ENCODE peak calls at places on chromosome 20, in six cellular contexts. G is BE2C, J is cardiac muscle cell, Y is heart left ventricle, E is gastrocnemius medialis, T is H1. Z is an unnamed sample.

GRCh38 chr20:10467985-10468845 is 33.1 kb downstream of the SLX4IP start:
- DNase-seq in G (no peak), J (no peak), Y (no peak), E (no peak), T (no peak), Z (no peak)

GRCh38 chr20:15867017-15867416 is 706.2 kb downstream of the KIF16B start:
- DNase-seq in G (no peak), J (no peak), Y (no peak), E (no peak), T (no peak), Z (no peak)

GRCh38 chr20:14155361-14155760 is 160.0 kb downstream of the MACROD2 start:
- DNase-seq in G (no peak), J (no peak), Y (no peak), E (no peak), T (no peak), Z (no peak)

GRCh38 chr20:48283470-48284110 is 498.3 kb upstream of the SULF2 start:
- DNase-seq in G (no peak), J (peak; percentile 97), Y (no peak), E (no peak), T (no peak), Z (peak; percentile 22)

GRCh38 chr20:5135363-5136012 is 8.7 kb downstream of the CDS2 start:
- DNase-seq in G (no peak), J (no peak), Y (no peak), E (no peak), T (no peak), Z (no peak)

GRCh38 chr20:52039746-52040145 is 151.8 kb downstream of the ZFP64 start:
- DNase-seq in G (no peak), J (no peak), Y (no peak), E (no peak), T (no peak), Z (no peak)

GRCh38 chr20:41329435-41330342 is 10.9 kb upstream of the LPIN3 start:
- DNase-seq in G (no peak), J (peak; percentile 93), Y (peak; percentile 75), E (peak; percentile 89), T (no peak), Z (peak; percentile 68)

GRCh38 chr20:16940701-16941100 is 192.5 kb downstream of the OTOR start:
- DNase-seq in G (no peak), J (no peak), Y (no peak), E (no peak), T (no peak), Z (no peak)

GRCh38 chr20:58636396-58636982 is 14.6 kb upstream of the STX16 start:
- DNase-seq in G (no peak), J (no peak), Y (no peak), E (no peak), T (no peak), Z (no peak)

GRCh38 chr20:59737073-59737691 is 132.8 kb downstream of the PHACTR3 start:
- DNase-seq in G (no peak), J (no peak), Y (no peak), E (no peak), T (no peak), Z (no peak)

GRCh38 chr20:64086801-64087200 is 2.6 kb upstream of the LKAAEAR1 start:
- DNase-seq in G (no peak), J (no peak), Y (no peak), E (no peak), T (no peak), Z (no peak)

GRCh38 chr20:41178904-41179432 is 41.6 kb downstream of the PLCG1 start:
- DNase-seq in G (peak; percentile 67), J (peak; percentile 46), Y (peak; percentile 47), E (no peak), T (no peak), Z (no peak)

GRCh38 chr20:37096415-37097039 is 730 bp upstream of the RBL1 start:
- DNase-seq in G (no peak), J (no peak), Y (no peak), E (no peak), T (no peak), Z (no peak)

GRCh38 chr20:51190783-51191180 is 167.9 kb upstream of the KCNG1 start:
- DNase-seq in G (no peak), J (peak; percentile 71), Y (no peak), E (no peak), T (no peak), Z (no peak)

GRCh38 chr20:38337561-38338140 is 8.6 kb upstream of the LBP start:
- DNase-seq in G (peak; percentile 75), J (peak; percentile 22), Y (no peak), E (no peak), T (peak; percentile 79), Z (no peak)

GRCh38 chr20:24531626-24532419 is 62.4 kb downstream of the SYNDIG1 start:
- DNase-seq in G (no peak), J (no peak), Y (no peak), E (no peak), T (no peak), Z (no peak)

DNA sequence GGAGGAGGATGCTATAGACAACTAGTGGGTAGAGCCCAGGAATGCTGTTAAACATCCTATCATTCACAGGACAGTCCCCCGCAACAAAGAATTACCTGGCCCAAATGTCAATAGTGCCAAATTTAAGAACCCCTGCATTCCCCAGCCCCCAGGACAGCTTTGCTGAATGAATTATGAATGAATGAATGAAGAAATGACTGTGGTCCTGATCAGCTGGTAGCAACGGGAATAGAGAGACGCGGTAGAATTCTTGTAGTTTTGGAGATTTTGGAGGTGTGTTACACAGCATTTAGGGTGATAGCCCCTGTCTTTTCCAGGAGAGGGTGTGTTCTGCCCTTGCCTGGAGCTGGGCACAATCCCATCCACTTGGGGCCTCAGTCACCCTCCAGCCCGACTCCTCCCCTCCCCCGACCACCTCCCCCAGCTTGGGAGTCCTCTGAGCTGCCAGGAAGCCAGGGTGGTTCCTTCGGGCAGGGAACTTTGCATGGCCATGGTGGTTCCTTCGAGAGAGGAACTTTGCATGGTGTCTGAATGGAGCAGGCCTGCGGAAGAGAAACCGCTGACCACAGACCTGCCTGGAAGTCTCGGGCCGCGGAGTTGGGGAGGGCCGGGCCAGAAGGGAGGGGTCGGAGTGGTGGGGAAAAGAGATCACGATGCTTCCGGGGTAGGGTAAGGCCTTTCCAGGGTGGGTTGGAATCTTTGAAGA is 1.0 kb upstream of the HCK start:
- DNase-seq in G (no peak), J (no peak), Y (peak; percentile 67), E (no peak), T (no peak), Z (peak; percentile 39)
- H3K27me3 ChIP-seq in G (peaks cover 69% of the 10 kb centered on the region), J (peaks cover 69% of the 10 kb centered on the region), Y (peaks cover 62% of the 10 kb centered on the region), E (peaks cover 44% of the 10 kb centered on the region), T (peaks cover 45% of the 10 kb centered on the region), Z (peaks cover 65% of the 10 kb centered on the region)

GRCh38 chr20:6169251-6169650 is 46.4 kb upstream of the FERMT1 start:
- DNase-seq in G (no peak), J (peak; percentile 41), Y (no peak), E (no peak), T (no peak), Z (no peak)
- TF ChIP-seq CTCF in G (peak; percentile 20), J (peak; percentile 30), Y (no peak), E (no peak), T (peak; percentile 5), Z (no peak)

GRCh38 chr20:44897133-44897532 is 11.6 kb downstream of the YWHAB start:
- DNase-seq in G (no peak), J (no peak), Y (no peak), E (no peak), T (no peak), Z (no peak)

GRCh38 chr20:44896583-44896982 is 11.1 kb downstream of the YWHAB start:
- DNase-seq in G (no peak), J (peak; percentile 69), Y (no peak), E (no peak), T (no peak), Z (no peak)

GRCh38 chr20:44900231-44900854 is 9.5 kb upstream of the PABPC1L start:
- DNase-seq in G (no peak), J (no peak), Y (no peak), E (no peak), T (no peak), Z (no peak)

GRCh38 chr20:44904377-44904776 is 5.5 kb upstream of the PABPC1L start:
- DNase-seq in G (no peak), J (no peak), Y (no peak), E (no peak), T (no peak), Z (no peak)

GRCh38 chr20:44901972-44902371 is 7.9 kb upstream of the PABPC1L start:
- DNase-seq in G (no peak), J (no peak), Y (no peak), E (no peak), T (no peak), Z (no peak)
- H3K36me3 ChIP-seq in G (peaks cover 62% of the 10 kb centered on the region), J (peaks cover 49% of the 10 kb centered on the region), Y (peaks cover 74% of the 10 kb centered on the region), E (peaks cover 58% of the 10 kb centered on the region), T (peaks cover 47% of the 10 kb centered on the region), Z (peaks cover 70% of the 10 kb centered on the region)

GRCh38 chr20:45850926-45851325 is 6.3 kb downstream of the ACOT8 start:
- DNase-seq in G (no peak), J (no peak), Y (no peak), E (no peak), T (no peak), Z (no peak)

GRCh38 chr20:45848421-45848820 is 8.8 kb downstream of the ACOT8 start:
- DNase-seq in G (no peak), J (no peak), Y (no peak), E (no peak), T (no peak), Z (no peak)

GRCh38 chr20:45851501-45851900 is 5.7 kb downstream of the ACOT8 start:
- DNase-seq in G (no peak), J (no peak), Y (no peak), E (no peak), T (no peak), Z (no peak)

GRCh38 chr20:45850238-45850637 is 7.0 kb downstream of the ACOT8 start:
- DNase-seq in G (no peak), J (no peak), Y (no peak), E (no peak), T (no peak), Z (no peak)

DNA sequence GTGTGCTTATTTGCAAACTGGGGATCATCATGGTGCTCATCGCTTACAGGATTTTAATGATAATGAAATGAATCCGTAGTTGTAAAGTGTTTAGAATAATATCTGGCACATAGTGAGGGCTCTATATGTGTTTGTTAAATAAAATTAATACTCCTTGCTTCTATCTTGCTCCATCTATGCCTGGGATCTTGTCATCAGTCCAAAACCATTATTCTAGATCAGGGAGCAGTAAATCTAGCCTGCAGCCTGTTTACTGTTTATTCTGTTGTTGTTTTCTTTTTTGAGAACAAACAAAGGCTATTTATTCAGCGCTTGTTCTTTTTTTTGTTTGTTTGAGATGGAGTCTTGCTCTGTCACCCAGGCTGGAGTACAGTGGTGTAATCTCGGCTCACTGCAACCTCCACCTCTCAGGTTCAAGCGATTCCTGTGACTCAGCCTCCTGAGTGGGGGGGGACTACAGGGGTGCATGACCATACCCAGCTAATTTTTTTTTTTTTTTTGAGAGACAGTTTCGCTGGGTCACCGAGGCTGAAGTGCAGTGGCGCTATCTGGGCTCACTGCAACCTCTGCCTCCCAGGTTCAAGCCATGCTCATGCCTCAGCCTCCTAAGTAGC is 8.1 kb downstream of the ACOT8 start:
- DNase-seq in G (no peak), J (no peak), Y (no peak), E (no peak), T (no peak), Z (no peak)
- H3K27me3 ChIP-seq in G (no peaks in the 10 kb centered on the region), J (no peaks in the 10 kb centered on the region), Y (no peaks in the 10 kb centered on the region), E (no peaks in the 10 kb centered on the region), T (no peaks in the 10 kb centered on the region), Z (no peaks in the 10 kb centered on the region)